ENCODE peak calls at places on chromosomes 12 and 14, in eight cellular contexts. K, B, C, J, V, R, X and T are unnamed samples.

GRCh38 chr14:103136388-103137271 is 13.4 kb downstream of the TNFAIP2 start:
- DNase-seq in C (peak; percentile 86), K (no peak), J (no peak), R (no peak), X (no peak), V (peak; percentile 79), B (no peak), T (no peak)

GRCh38 chr14:59044707-59045106 is 143.8 kb upstream of the DAAM1 start:
- DNase-seq in B (no peak), J (no peak), X (no peak), V (no peak), R (no peak), C (no peak), K (no peak), T (no peak)

GRCh38 chr12:32586390-32586789 is 92.7 kb upstream of the DNM1L start:
- DNase-seq in B (no peak), V (no peak), X (no peak), J (no peak), K (no peak), R (no peak), C (peak; percentile 64), T (no peak)

GRCh38 chr14:72523397-72524157 is 370.3 kb downstream of the DPF3 start:
- DNase-seq in R (no peak), C (peak; percentile 46), J (peak; percentile 55), X (no peak), V (no peak), K (peak; percentile 34), B (no peak), T (no peak)

GRCh38 chr14:91388551-91388975 is 29.1 kb downstream of the CCDC88C start:
- DNase-seq in K (peak; percentile 67), R (no peak), V (peak; percentile 31), X (no peak), C (no peak), B (no peak), J (no peak), T (no peak)

GRCh38 chr12:121600702-121601336 is 20.0 kb upstream of the KDM2B start:
- DNase-seq in R (no peak), C (no peak), K (peak; percentile 77), X (no peak), B (peak; percentile 61), J (no peak), V (no peak), T (no peak)

GRCh38 chr14:92458959-92459478 is 54.6 kb upstream of the RIN3 start:
- DNase-seq in J (no peak), R (no peak), K (peak; percentile 39), X (no peak), C (no peak), B (no peak), V (no peak), T (no peak)

GRCh38 chr12:49138587-49138986 is 7.4 kb upstream of the TUBA1B start:
- DNase-seq in C (no peak), R (no peak), J (no peak), V (no peak), X (no peak), B (no peak), K (no peak), T (no peak)

GRCh38 chr12:4591180-4591687 is 29.2 kb downstream of the DYRK4 start:
- DNase-seq in V (no peak), R (no peak), K (no peak), C (no peak), B (no peak), J (no peak), X (no peak), T (no peak)

GRCh38 chr12:91210577-91210976 is 28.0 kb upstream of the DCN start:
- DNase-seq in V (no peak), B (no peak), C (no peak), R (no peak), J (no peak), K (no peak), X (no peak), T (no peak)

GRCh38 chr12:95755236-95755865 is 35.2 kb downstream of the NTN4 start:
- DNase-seq in J (no peak), B (no peak), R (no peak), C (no peak), X (no peak), K (no peak), V (no peak), T (no peak)

GRCh38 chr12:113930249-113930648 is 35.9 kb downstream of the RBM19 start:
- DNase-seq in V (no peak), C (no peak), R (no peak), K (no peak), X (no peak), B (no peak), J (no peak), T (no peak)

GRCh38 chr14:89386214-89386886 is 30.7 kb downstream of the FOXN3 start:
- DNase-seq in J (peak; percentile 31), X (no peak), V (no peak), R (no peak), C (peak; percentile 74), B (no peak), K (peak; percentile 80), T (no peak)

GRCh38 chr14:76918176-76918750 is 92.1 kb downstream of the LRRC74A start:
- DNase-seq in R (peak; percentile 58), X (no peak), B (peak; percentile 57), K (peak; percentile 55), C (peak; percentile 93), V (peak; percentile 85), J (peak; percentile 68), T (peak; percentile 84)

GRCh38 chr12:18612971-18613370 is 124.8 kb downstream of the PLCZ1 start:
- DNase-seq in C (no peak), R (no peak), K (no peak), B (no peak), X (no peak), J (no peak), V (no peak), T (no peak)

GRCh38 chr14:70655110-70655826 is 13.6 kb downstream of the TTC9 start:
- DNase-seq in B (peak; percentile 34), V (no peak), R (no peak), X (no peak), K (peak; percentile 92), C (no peak), J (no peak), T (no peak)

GRCh38 chr12:68237523-68238070 is 12.0 kb upstream of the IL26 start:
- DNase-seq in R (no peak), X (no peak), K (no peak), J (no peak), C (peak; percentile 69), V (no peak), B (no peak), T (no peak)

DNA sequence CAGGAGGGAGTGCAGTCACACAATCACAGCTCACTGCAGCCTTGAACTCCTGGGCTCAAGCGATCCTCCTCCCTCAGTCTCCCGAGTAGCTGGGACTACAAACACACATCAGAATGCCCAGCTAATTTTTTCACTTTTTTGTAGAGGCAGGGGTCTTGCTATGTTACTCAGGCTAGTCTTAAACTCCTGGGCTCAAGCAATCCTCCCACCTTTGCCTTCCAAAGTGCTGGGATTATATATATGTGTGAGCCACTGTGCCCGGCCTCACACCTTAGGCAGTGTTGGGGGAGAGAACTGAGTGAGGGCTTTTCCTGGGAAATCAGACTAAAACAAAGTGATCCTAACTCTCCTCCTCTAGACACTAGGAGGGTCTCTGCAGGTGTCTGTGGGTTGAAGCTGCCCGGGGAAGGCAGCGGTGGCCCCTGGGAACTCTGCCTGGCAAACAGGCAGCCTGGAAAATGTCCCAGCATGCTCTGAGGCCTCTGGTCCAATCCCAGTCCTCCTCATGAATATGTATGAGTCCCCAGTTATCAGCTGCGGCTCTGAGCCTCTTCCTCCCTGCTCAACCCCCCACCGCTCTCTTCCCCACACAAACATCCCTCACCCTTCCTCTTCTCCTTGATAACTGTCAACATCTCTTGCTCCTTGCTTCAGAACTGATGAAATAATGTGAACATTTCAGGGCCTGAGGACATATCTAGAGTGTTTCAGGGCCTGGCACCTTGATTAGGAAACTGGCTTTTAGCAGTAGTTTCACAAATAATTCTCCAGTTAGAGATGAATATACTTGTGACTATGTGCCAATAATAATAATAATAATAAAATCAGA is 7.9 kb upstream of the NAA25 start:
- DNase-seq in B (peak; percentile 69), K (peak; percentile 74), J (peak; percentile 64), X (peak; percentile 67), C (peak; percentile 32), R (no peak), V (peak; percentile 82), T (no peak)
- H3K4me3 ChIP-seq in B (peak overlapping the region; percentile 7), K (peak overlapping the region; percentile 5), J (no peak overlapping the region), X (peak overlapping the region; percentile 38), C (peak overlapping the region; percentile 1), R (peak overlapping the region; percentile 46), V (no peak overlapping the region), T (no peak overlapping the region)

DNA sequence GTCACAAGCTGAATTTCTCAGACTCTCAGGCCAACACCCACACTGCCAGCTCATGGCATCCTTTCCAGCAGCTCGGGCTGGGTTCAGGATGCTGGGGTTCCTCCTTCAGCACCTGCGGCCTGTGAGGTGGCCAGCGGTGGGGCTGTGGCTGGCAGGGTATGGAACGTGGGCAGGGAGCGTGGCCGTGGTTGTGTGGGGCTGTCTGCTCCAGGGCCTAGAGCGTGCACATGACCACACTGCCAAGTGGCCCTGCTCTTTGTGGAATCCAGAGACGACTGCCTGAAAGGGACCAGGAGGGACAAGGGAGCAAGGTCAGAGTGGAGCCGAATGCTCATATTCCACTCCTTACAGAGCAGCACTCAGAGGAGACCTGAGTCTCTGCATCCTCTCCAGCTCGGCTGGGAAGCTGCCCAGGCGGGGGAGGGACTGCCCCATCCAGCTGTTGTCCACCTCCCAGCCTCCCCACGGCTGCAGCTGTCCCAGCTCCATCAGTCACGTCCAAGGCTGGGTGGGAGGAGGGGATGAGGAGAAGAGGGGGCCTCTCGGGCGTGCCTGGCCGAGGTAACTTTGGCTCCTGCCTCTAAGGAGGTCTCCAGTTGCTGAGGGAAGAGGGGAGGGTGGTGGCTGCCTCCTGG is 71.3 kb downstream of the TSPAN9 start:
- DNase-seq in R (no peak), B (no peak), V (peak; percentile 74), C (no peak), X (no peak), K (no peak), J (peak; percentile 76), T (no peak)
- H3K27ac ChIP-seq in R (peak overlapping the region; percentile 42), B (no peak overlapping the region), V (no peak overlapping the region), C (no peak overlapping the region), X (no peak overlapping the region), K (no peak overlapping the region), J (no peak overlapping the region), T (no peak overlapping the region)

DNA sequence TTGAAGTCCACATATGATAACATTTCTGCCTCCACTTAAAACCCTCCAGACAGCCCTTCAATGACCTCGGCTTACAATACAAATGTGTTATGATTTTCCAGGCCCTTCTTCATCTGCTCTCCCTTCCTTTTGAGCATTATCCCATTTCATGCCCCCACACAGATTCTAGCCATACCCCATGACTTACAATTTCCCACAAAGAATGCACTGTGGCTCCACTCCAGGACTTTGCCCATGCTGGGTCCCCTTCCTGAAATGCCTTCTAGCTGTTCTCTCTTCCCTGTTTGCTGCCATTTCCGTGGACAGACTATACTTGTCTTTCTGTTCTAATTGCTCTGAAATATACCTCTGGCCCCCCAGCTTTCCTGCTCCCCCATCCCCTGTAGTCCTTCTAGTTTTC is 963.2 kb downstream of the DIO2 start:
- DNase-seq in V (no peak), B (no peak), K (no peak), C (no peak), R (no peak), X (no peak), J (no peak), T (no peak)
- H3K9me3 ChIP-seq in V (no peaks in the 10 kb centered on the region), B (no peaks in the 10 kb centered on the region), K (no peaks in the 10 kb centered on the region), C (no peaks in the 10 kb centered on the region), R (no peaks in the 10 kb centered on the region), X (no peaks in the 10 kb centered on the region), J (no peaks in the 10 kb centered on the region), T (no peaks in the 10 kb centered on the region)

DNA sequence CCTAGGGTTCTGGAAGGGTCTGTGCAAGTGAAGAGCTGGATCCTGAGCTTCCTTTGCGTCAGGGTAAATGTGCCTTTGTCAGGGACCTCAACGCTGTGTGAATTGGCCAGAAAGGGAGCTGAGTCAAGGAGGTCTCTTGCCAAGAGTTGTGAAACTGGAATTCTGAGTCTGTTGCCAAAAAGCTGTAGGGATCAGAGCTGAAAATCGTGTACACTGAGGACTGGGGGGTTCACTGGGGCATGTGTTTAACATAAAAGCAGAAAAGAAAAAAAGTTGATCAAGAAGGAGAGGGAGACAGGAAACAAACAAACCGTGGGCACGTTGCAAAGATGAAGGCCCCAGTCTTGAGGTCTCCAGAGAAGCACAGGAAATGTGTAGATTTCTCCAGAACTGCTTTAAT is 1081.5 kb downstream of the VRK1 start:
- DNase-seq in C (peak; percentile 12), J (peak; percentile 10), R (no peak), B (no peak), V (no peak), K (no peak), X (no peak), T (no peak)
- H3K4me3 ChIP-seq in C (no peak overlapping the region), J (no peak overlapping the region), R (no peak overlapping the region), B (no peak overlapping the region), V (no peak overlapping the region), K (no peak overlapping the region), X (no peak overlapping the region), T (no peak overlapping the region)